ENCODE peak calls at places on chromosomes 11 and 22, in nine cellular contexts. K is stomach, P is A549, E is tibial nerve, B is sigmoid colon, H is ovary, T is H1, O is esophagus muscularis mucosa, I is K562. N is an unnamed sample.

GRCh38 chr11:48193876-48194275 is 22.7 kb upstream of the OR4B1 start:
- DNase-seq in K (no peak), P (no peak), E (no peak), B (no peak), H (no peak), T (no peak), O (no peak), I (no peak), N (no peak)

GRCh38 chr11:124798991-124799383 is 1.2 kb downstream of the MSANTD2 start:
- DNase-seq in K (no peak), P (peak), E (no peak), B (no peak), H (no peak), T (no peak), O (no peak), I (no peak), N (no peak)

GRCh38 chr22:50011447-50012200 is 941 bp downstream of the IL17REL start:
- DNase-seq in K (no peak), P (no peak), E (no peak), B (peak), H (no peak), T (no peak), O (no peak), I (no peak), N (peak)

GRCh38 chr11:63508745-63509144 is 2.9 kb downstream of the LGALS12 start:
- DNase-seq in K (no peak), P (no peak), E (no peak), B (no peak), H (no peak), T (no peak), O (no peak), I (no peak), N (no peak)

GRCh38 chr11:3626250-3626960 is 15.4 kb downstream of the ART5 start:
- DNase-seq in K (no peak), P (no peak), E (peak), B (peak), H (no peak), T (peak), O (no peak), I (no peak), N (peak)

GRCh38 chr11:69512790-69513189 is 31.3 kb downstream of the LINC01488 start:
- DNase-seq in K (no peak), P (no peak), E (no peak), B (no peak), H (no peak), T (no peak), O (no peak), I (no peak), N (no peak)

GRCh38 chr11:69807416-69807815 is 11.8 kb downstream of the FGF3 start:
- DNase-seq in K (no peak), P (no peak), E (no peak), B (no peak), H (no peak), T (no peak), O (no peak), I (no peak), N (no peak)

GRCh38 chr11:64762277-64762915 is 2.6 kb upstream of the PYGM start:
- DNase-seq in K (peak), P (no peak), E (no peak), B (peak), H (peak), T (no peak), O (no peak), I (no peak), N (no peak)

GRCh38 chr11:8886332-8886731 is 24.7 kb upstream of the AKIP1 start:
- DNase-seq in K (no peak), P (no peak), E (no peak), B (no peak), H (no peak), T (no peak), O (no peak), I (no peak), N (no peak)

GRCh38 chr22:39084666-39085065 is 7.6 kb downstream of the APOBEC3G start:
- DNase-seq in K (no peak), P (no peak), E (no peak), B (no peak), H (no peak), T (no peak), O (no peak), I (no peak), N (no peak)

GRCh38 chr11:69167916-69168691 is 12.4 kb downstream of the SMIM38 start:
- DNase-seq in K (no peak), P (peak), E (no peak), B (no peak), H (no peak), T (no peak), O (no peak), I (no peak), N (no peak)

GRCh38 chr11:62256281-62256680 is 13.7 kb upstream of the SCGB2A2 start:
- DNase-seq in K (no peak), P (no peak), E (no peak), B (no peak), H (no peak), T (no peak), O (no peak), I (no peak), N (no peak)

GRCh38 chr22:22106855-22107254 is 124.3 kb upstream of the TOP3B start:
- DNase-seq in K (no peak), P (no peak), E (no peak), B (no peak), H (no peak), T (no peak), O (peak), I (no peak), N (no peak)

GRCh38 chr11:95863486-95864140 is 60.3 kb downstream of the MTMR2 start:
- DNase-seq in K (no peak), P (no peak), E (no peak), B (no peak), H (no peak), T (no peak), O (no peak), I (no peak), N (no peak)

GRCh38 chr11:61671527-61671926 is 8.7 kb upstream of the DAGLA start:
- DNase-seq in K (no peak), P (peak), E (no peak), B (no peak), H (no peak), T (no peak), O (no peak), I (no peak), N (no peak)

GRCh38 chr11:123054301-123055065 is 7.5 kb downstream of the HSPA8 start:
- DNase-seq in K (no peak), P (peak), E (no peak), B (no peak), H (no peak), T (no peak), O (no peak), I (peak), N (no peak)

GRCh38 chr11:15748107-15748506 is 608.2 kb downstream of the SOX6 start:
- DNase-seq in K (no peak), P (no peak), E (no peak), B (no peak), H (no peak), T (no peak), O (no peak), I (no peak), N (no peak)

DNA sequence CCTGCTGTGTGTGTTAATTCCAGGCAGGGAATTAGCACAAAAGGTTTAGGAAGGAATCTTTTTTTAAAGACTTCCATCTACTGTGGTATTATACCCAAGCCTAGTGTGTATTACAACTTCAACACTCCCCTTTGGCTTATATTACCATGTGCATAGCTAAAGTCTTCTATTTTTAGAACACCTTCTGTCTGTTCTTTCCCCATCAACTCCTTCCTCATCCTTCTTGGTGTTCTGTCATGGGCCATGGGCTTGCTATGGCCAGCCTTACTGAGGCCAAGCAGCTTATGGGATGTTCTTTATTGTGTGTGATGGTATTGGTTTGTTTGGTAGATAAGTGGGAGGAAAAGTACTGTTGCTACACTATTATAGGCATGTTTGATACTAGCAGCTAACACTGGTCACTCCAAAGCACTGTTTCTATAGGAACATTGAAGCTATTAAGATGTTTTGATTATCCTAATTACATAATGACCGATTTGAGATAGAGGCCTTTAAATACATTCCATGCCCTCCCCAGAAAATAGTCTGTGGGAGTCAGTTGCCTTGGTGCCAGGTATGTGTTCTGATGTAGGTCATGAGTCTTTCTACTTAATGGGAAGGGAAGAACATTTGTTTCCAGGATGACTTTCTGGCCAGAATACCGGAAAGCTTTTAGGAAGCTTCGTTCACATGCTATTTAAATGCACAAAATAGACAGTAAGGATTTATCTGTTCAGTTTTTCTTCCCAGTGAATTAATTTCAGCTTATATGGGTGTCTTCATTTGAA is 16.5 kb downstream of the MCAM start:
- DNase-seq in K (no peak), P (no peak), E (no peak), B (no peak), H (no peak), T (no peak), O (no peak), I (no peak), N (no peak)
- TF ChIP-seq EP300 in K (no peak), P (no peak), E (no peak), B (no peak), H (no peak), T (no peak), O (no peak), I (no peak), N (no peak)

DNA sequence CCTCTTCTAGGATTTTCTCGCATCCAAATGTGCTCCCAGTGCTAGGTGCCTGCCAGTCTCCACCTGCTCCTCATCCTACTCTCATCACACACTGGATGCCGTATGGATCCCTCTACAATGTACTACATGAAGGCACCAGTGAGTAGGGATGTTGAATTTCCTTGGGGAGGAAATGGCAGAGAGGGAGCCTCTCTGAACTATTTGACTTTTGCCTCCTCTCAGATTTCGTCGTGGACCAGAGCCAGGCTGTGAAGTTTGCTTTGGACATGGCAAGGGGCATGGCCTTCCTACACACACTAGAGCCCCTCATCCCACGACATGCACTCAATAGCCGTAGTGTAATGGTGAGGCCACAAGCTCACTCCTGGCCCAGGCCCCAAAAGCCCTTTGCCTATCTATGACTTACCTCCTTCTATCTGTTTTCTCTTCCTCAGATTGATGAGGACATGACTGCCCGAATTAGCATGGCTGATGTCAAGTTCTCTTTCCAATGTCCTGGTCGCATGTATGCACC is 2.5 kb downstream of the TAF10 start:
- DNase-seq in K (no peak), P (no peak), E (no peak), B (peak), H (peak), T (no peak), O (no peak), I (no peak), N (no peak)
- TF ChIP-seq POLR2A in K (no peak), P (no peak), E (no peak), B (no peak), H (no peak), T (no peak), O (no peak), I (peak), N (no peak)

GRCh38 chr11:2108675-2109481 is 30.3 kb downstream of the IGF2 start:
- DNase-seq in K (no peak), P (no peak), E (no peak), B (no peak), H (no peak), T (no peak), O (no peak), I (no peak), N (no peak)
- H3K27ac ChIP-seq in K (no peak), P (no peak), E (no peak), B (no peak), H (peak), T (no peak), O (no peak), I (no peak), N (no peak)

DNA sequence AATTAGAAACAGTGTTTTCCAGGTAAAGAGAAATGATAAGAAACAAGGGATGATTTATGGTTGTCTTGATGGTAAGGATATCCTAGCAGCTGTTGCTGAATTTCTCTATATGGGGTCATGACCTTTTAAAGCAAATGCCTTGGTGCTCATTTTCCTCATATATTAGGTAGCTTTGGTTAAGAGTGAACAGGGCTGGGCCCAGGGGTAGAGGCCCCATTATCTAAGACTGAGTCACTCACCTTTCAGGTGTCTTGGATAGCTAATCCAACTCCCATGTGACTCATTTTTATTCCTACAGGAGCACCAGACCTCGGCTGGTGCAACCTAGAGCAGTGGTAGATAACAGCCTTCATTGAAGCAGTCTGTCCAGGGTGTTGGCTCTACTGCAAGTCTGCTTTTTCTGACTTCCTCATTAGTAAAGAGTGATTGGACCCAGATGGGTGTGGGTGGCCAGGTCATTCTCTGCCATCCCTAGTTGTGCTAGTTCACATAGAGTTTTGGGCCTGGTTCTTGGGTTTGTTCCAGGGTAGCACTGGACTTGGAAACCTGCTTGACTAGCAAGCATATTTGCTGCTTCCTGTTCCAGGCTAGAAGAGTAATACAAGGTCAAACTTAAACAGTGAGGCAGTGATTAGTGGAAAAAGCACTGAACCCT is 37.4 kb downstream of the CTNND1 start:
- DNase-seq in K (peak), P (peak), E (no peak), B (no peak), H (peak), T (no peak), O (no peak), I (peak), N (peak)
- TF ChIP-seq EP300 in K (no peak), P (no peak), E (no peak), B (no peak), H (no peak), T (no peak), O (no peak), I (no peak), N (no peak)

GRCh38 chr22:20083157-20083890 is 3.3 kb downstream of the DGCR8 start:
- DNase-seq in K (no peak), P (no peak), E (no peak), B (no peak), H (no peak), T (no peak), O (no peak), I (no peak), N (no peak)

GRCh38 chr22:20080445-20080775 is 369 bp downstream of the DGCR8 start:
- DNase-seq in K (peak), P (peak), E (no peak), B (peak), H (peak), T (peak), O (no peak), I (peak), N (peak)

GRCh38 chr22:20080776-20081654 is 974 bp downstream of the DGCR8 start:
- DNase-seq in K (no peak), P (peak), E (no peak), B (no peak), H (no peak), T (no peak), O (no peak), I (peak), N (no peak)

GRCh38 chr22:20076627-20077172 is 3.3 kb upstream of the DGCR8 start:
- DNase-seq in K (no peak), P (no peak), E (no peak), B (no peak), H (no peak), T (no peak), O (no peak), I (peak), N (no peak)

DNA sequence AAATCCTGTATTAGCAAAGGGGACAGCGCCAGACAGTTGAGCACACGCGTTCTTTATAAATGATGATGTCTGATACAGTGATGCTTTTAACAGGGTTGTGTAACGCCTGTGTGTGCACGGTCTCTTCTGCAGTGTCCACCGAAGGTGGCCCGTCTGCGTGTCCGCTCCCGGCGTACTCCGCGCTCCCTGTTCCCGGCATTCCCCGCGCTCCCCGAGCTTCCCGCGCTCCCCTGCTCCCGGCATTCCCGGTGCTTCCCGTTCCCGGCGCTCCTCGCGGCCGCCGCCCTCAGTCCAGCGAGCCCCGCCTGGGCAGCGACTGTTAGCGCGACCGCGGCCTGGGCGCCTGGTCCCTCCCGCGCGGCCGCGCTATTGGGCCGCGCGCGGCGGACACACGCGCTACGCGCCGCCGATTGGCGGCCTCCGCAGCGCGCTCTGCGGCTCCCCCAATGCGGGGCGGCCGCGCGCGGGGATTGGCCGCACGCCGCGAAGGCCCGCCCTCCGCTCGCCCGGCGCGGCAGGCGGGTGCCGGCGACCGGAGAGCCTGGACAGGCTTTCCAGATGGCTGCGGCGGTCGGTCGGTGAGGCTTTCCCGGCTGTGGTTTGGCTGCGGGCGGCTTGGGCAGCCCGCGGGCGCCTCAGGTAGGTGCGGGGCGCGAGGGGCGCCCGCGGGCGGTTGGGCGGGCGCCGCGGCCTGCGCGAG is at the start of gene DGCR8:
- DNase-seq in K (peak), P (peak), E (peak), B (peak), H (peak), T (peak), O (peak), I (peak), N (peak)
- TF ChIP-seq POLR2A in K (no peak), P (peak), E (peak), B (peak), H (peak), T (peak), O (no peak), I (no peak), N (peak)

GRCh38 chr11:106988151-106988806 is 30.0 kb downstream of the GUCY1A2 start:
- DNase-seq in K (no peak), P (no peak), E (no peak), B (no peak), H (no peak), T (no peak), O (no peak), I (no peak), N (no peak)
- H3K27ac ChIP-seq in K (no peak), P (no peak), E (no peak), B (no peak), H (no peak), T (no peak), O (peak), I (no peak), N (peak)

DNA sequence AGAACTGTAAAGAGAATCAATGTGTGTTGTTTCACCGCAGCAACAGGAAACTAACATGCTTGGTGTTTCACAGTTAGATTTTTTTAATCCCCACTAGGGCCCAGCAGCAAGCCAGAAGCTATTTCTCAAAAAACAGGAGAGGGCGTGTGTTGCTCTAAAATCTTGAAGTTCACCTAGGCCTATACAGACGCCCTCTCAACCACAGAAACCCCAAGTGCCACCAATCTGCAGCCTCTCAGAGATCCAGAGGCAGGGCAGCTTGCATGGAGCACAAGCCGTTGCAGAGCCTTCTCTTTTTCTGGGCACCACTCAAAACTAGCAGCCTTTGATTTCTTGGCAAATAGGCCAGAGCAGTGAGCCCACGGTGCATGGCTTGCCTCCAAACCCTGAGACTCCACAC is 1423.2 kb downstream of the TBC1D22A start:
- DNase-seq in K (no peak), P (no peak), E (no peak), B (no peak), H (no peak), T (peak), O (no peak), I (no peak), N (no peak)
- TF ChIP-seq EP300 in K (no peak), P (no peak), E (no peak), B (no peak), H (no peak), T (no peak), O (no peak), I (no peak), N (no peak)